ENCODE peak calls at places on chromosomes 7 and 10, in seven cellular contexts. J, R, G, A, E, O and D are unnamed samples.

GRCh38 chr10:15313034-15313433 is 58.1 kb downstream of the FAM171A1 start:
- DNase-seq in J (no peak), R (no peak), G (peak; percentile 56), A (no peak), E (no peak), O (no peak), D (peak; percentile 12)

GRCh38 chr7:129686063-129686462 is 74.5 kb downstream of the NRF1 start:
- DNase-seq in J (no peak), R (no peak), G (no peak), A (no peak), E (no peak), O (no peak), D (no peak)

GRCh38 chr10:51832652-51833383 is 133.4 kb upstream of the CSTF2T start:
- DNase-seq in J (peak; percentile 81), R (peak; percentile 7), G (no peak), A (no peak), E (no peak), O (peak; percentile 44), D (no peak)

GRCh38 chr10:5946786-5947185 is 30.6 kb downstream of the IL15RA start:
- DNase-seq in J (no peak), R (no peak), G (no peak), A (no peak), E (no peak), O (no peak), D (no peak)

GRCh38 chr7:112362796-112363195 is 87.5 kb upstream of the IFRD1 start:
- DNase-seq in J (peak; percentile 11), R (no peak), G (no peak), A (no peak), E (no peak), O (no peak), D (peak; percentile 82)

GRCh38 chr7:71286336-71286735 is 154.4 kb downstream of the GALNT17 start:
- DNase-seq in J (no peak), R (no peak), G (no peak), A (no peak), E (no peak), O (no peak), D (peak; percentile 60)

GRCh38 chr10:61733358-61733940 is 70.7 kb downstream of the CABCOCO1 start:
- DNase-seq in J (peak; percentile 76), R (peak; percentile 53), G (no peak), A (no peak), E (peak; percentile 24), O (peak; percentile 33), D (peak; percentile 6)

GRCh38 chr10:93110472-93111146 is 36.9 kb downstream of the CYP26A1 start:
- DNase-seq in J (no peak), R (no peak), G (no peak), A (no peak), E (no peak), O (no peak), D (no peak)

GRCh38 chr7:39324134-39324760 is 242.0 kb upstream of the YAE1 start:
- DNase-seq in J (no peak), R (no peak), G (no peak), A (no peak), E (no peak), O (no peak), D (no peak)

GRCh38 chr7:50677279-50677996 is 105.3 kb downstream of the GRB10 start:
- DNase-seq in J (no peak), R (no peak), G (no peak), A (no peak), E (no peak), O (peak; percentile 41), D (no peak)

GRCh38 chr7:41709621-41710020 is 6.7 kb upstream of the INHBA start:
- DNase-seq in J (peak; percentile 88), R (no peak), G (no peak), A (no peak), E (no peak), O (no peak), D (no peak)

GRCh38 chr7:84412161-84412969 is 217.8 kb upstream of the SEMA3A start:
- DNase-seq in J (peak; percentile 99), R (no peak), G (no peak), A (no peak), E (no peak), O (peak; percentile 3), D (no peak)

GRCh38 chr10:12960431-12960898 is 41.0 kb downstream of the CCDC3 start:
- DNase-seq in J (peak; percentile 62), R (no peak), G (no peak), A (no peak), E (peak; percentile 32), O (peak; percentile 6), D (no peak)

GRCh38 chr7:24860611-24861010 is 103.3 kb upstream of the GSDME start:
- DNase-seq in J (no peak), R (no peak), G (no peak), A (no peak), E (no peak), O (no peak), D (no peak)

GRCh38 chr10:14451341-14451740 is 120.6 kb upstream of the FRMD4A start:
- DNase-seq in J (no peak), R (no peak), G (no peak), A (no peak), E (no peak), O (no peak), D (no peak)

GRCh38 chr10:8301831-8302230 is 247.3 kb downstream of the GATA3 start:
- DNase-seq in J (no peak), R (no peak), G (no peak), A (no peak), E (no peak), O (no peak), D (no peak)

GRCh38 chr10:11153766-11154165 is 136.1 kb downstream of the CELF2 start:
- DNase-seq in J (no peak), R (no peak), G (no peak), A (no peak), E (no peak), O (no peak), D (no peak)

GRCh38 chr10:11153245-11153644 is 135.6 kb downstream of the CELF2 start:
- DNase-seq in J (no peak), R (no peak), G (no peak), A (no peak), E (no peak), O (no peak), D (no peak)

GRCh38 chr10:11154333-11154732 is 136.7 kb downstream of the CELF2 start:
- DNase-seq in J (no peak), R (no peak), G (no peak), A (no peak), E (no peak), O (no peak), D (no peak)

GRCh38 chr10:11156480-11156879 is 138.8 kb downstream of the CELF2 start:
- DNase-seq in J (no peak), R (no peak), G (no peak), A (no peak), E (no peak), O (no peak), D (no peak)

GRCh38 chr10:11154809-11155208 is 137.1 kb downstream of the CELF2 start:
- DNase-seq in J (no peak), R (no peak), G (no peak), A (no peak), E (no peak), O (no peak), D (no peak)
- H3K27ac ChIP-seq in J (no peak overlapping the region), R (no peak overlapping the region), G (no peak overlapping the region), A (no peak overlapping the region), E (no peak overlapping the region), O (no peak overlapping the region), D (no peak overlapping the region)

GRCh38 chr7:154804449-154804848 is 198.5 kb downstream of the PAXIP1 start:
- DNase-seq in J (no peak), R (no peak), G (no peak), A (no peak), E (no peak), O (no peak), D (no peak)
- H3K27ac ChIP-seq in J (no peak overlapping the region), R (no peak overlapping the region), G (no peak overlapping the region), A (no peak overlapping the region), E (no peak overlapping the region), O (no peak overlapping the region), D (no peak overlapping the region)

DNA sequence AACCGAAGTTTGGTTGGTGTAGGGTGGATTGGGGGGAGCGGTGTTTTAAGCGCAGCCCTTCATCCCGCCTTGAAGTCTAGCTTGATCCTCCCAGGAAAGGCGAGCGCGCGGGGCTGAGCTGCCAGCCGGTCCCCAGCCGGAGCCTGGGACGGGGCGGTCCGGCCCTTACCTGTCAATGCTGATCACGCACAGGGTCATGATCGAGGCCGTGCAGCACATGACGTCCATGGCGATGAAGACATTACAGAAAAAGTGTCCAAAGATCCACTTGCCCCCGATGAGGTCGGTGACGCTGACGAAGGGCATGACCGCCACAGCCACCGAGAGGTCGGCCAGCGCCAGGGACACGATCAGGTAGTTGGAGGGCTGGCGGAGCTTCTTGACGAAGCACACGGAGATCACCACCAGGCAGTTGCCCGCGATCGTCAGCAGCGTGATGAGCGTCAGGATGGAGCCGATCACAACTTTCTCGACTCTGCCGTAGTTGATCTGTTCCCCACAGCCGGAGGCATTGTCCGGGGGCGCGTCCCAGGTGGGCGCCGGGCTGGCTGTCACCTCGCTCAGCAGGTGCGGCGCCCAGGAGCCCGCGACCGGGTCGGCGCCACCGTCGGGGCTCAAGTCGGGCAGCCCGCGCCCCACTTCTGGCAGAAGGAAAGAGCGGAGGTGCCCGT is 740 bp downstream of the HTR7 start:
- DNase-seq in J (no peak), R (peak; percentile 7), G (no peak), A (no peak), E (no peak), O (no peak), D (peak; percentile 5)
- H3K27ac ChIP-seq in J (no peak overlapping the region), R (no peak overlapping the region), G (peak overlapping the region; percentile 49), A (no peak overlapping the region), E (peak overlapping the region; percentile 49), O (no peak overlapping the region), D (no peak overlapping the region)

GRCh38 chr7:515628-516027 is 4.0 kb downstream of the PDGFA start:
- DNase-seq in J (no peak), R (no peak), G (no peak), A (no peak), E (no peak), O (no peak), D (no peak)
- H3K27ac ChIP-seq in J (no peak overlapping the region), R (no peak overlapping the region), G (peak overlapping the region; percentile 72), A (peak overlapping the region; percentile 5), E (peak overlapping the region; percentile 99), O (no peak overlapping the region), D (no peak overlapping the region)